ENCODE peak calls at places on chromosomes 2 and 18, in five cellular contexts. E is sigmoid colon, W is GM10248, C is tibial artery, Z is A549. O is an unnamed sample.

GRCh38 chr2:170434900-170435640 is 257.1 kb downstream of the MYO3B start:
- DNase-seq in E (no peak), W (peak), C (no peak), Z (no peak), O (no peak)

GRCh38 chr2:66239655-66240054 is 195.3 kb upstream of the MEIS1 start:
- DNase-seq in E (peak), W (no peak), C (no peak), Z (no peak), O (no peak)

GRCh38 chr2:234596696-234597575 is 100.1 kb upstream of the ARL4C start:
- DNase-seq in E (no peak), W (no peak), C (no peak), Z (no peak), O (no peak)

GRCh38 chr2:209556354-209556961 is 132.6 kb downstream of the MAP2 start:
- DNase-seq in E (no peak), W (peak), C (no peak), Z (peak), O (no peak)

GRCh38 chr2:55056024-55056521 is 5.8 kb upstream of the RTN4 start:
- DNase-seq in E (no peak), W (no peak), C (no peak), Z (peak), O (no peak)

GRCh38 chr2:148888003-148888501 is 13.0 kb downstream of the KIF5C start:
- DNase-seq in E (no peak), W (no peak), C (no peak), Z (no peak), O (peak)

GRCh38 chr18:25230658-25231326 is 121.2 kb downstream of the ZNF521 start:
- DNase-seq in E (peak), W (no peak), C (peak), Z (no peak), O (no peak)

GRCh38 chr2:30267161-30267568 is 35.8 kb downstream of the LBH start:
- DNase-seq in E (no peak), W (no peak), C (no peak), Z (no peak), O (no peak)

GRCh38 chr18:23188391-23188790 is 53.1 kb downstream of the CABLES1 start:
- DNase-seq in E (no peak), W (no peak), C (no peak), Z (no peak), O (no peak)

GRCh38 chr2:224498991-224499390 is 86.2 kb downstream of the CUL3 start:
- DNase-seq in E (no peak), W (no peak), C (no peak), Z (no peak), O (no peak)

GRCh38 chr2:229861431-229861830 is 60.4 kb downstream of the TRIP12 start:
- DNase-seq in E (no peak), W (no peak), C (no peak), Z (no peak), O (no peak)

GRCh38 chr2:134367915-134368911 is 114.3 kb downstream of the MGAT5 start:
- DNase-seq in E (no peak), W (no peak), C (peak), Z (no peak), O (no peak)

GRCh38 chr2:219060821-219061791 is at the start of gene IHH:
- DNase-seq in E (no peak), W (no peak), C (no peak), Z (no peak), O (peak)

GRCh38 chr18:79772108-79772864 is 25.5 kb upstream of the KCNG2 start:
- DNase-seq in E (peak), W (no peak), C (peak), Z (no peak), O (no peak)

GRCh38 chr18:36628435-36629094 is 200.2 kb downstream of the TPGS2 start:
- DNase-seq in E (no peak), W (no peak), C (no peak), Z (no peak), O (no peak)

GRCh38 chr2:43222472-43223146 is 3.8 kb downstream of the ZFP36L2 start:
- DNase-seq in E (no peak), W (no peak), C (no peak), Z (no peak), O (no peak)

GRCh38 chr2:216235896-216236295 is 126.7 kb downstream of the XRCC5 start:
- DNase-seq in E (no peak), W (no peak), C (no peak), Z (no peak), O (no peak)

GRCh38 chr2:24469148-24469547 is 21.9 kb upstream of the NCOA1 start:
- DNase-seq in E (no peak), W (no peak), C (no peak), Z (no peak), O (no peak)

GRCh38 chr2:38474833-38475566 is 97.9 kb upstream of the ATL2 start:
- DNase-seq in E (no peak), W (no peak), C (no peak), Z (no peak), O (no peak)

GRCh38 chr2:100417745-100418090 is 250 bp upstream of the CHST10 start:
- DNase-seq in E (no peak), W (no peak), C (no peak), Z (no peak), O (no peak)

GRCh38 chr18:27608742-27609141 is 423.6 kb upstream of the CHST9 start:
- DNase-seq in E (no peak), W (no peak), C (no peak), Z (no peak), O (no peak)

GRCh38 chr2:63903003-63903402 is 61.3 kb downstream of the UGP2 start:
- DNase-seq in E (no peak), W (peak), C (no peak), Z (no peak), O (no peak)

GRCh38 chr2:16487686-16488085 is 177.9 kb downstream of the CYRIA start:
- DNase-seq in E (no peak), W (no peak), C (no peak), Z (peak), O (no peak)
- TF ChIP-seq CTCF in E (no peak), W (no peak), C (peak), Z (peak), O (no peak)

DNA sequence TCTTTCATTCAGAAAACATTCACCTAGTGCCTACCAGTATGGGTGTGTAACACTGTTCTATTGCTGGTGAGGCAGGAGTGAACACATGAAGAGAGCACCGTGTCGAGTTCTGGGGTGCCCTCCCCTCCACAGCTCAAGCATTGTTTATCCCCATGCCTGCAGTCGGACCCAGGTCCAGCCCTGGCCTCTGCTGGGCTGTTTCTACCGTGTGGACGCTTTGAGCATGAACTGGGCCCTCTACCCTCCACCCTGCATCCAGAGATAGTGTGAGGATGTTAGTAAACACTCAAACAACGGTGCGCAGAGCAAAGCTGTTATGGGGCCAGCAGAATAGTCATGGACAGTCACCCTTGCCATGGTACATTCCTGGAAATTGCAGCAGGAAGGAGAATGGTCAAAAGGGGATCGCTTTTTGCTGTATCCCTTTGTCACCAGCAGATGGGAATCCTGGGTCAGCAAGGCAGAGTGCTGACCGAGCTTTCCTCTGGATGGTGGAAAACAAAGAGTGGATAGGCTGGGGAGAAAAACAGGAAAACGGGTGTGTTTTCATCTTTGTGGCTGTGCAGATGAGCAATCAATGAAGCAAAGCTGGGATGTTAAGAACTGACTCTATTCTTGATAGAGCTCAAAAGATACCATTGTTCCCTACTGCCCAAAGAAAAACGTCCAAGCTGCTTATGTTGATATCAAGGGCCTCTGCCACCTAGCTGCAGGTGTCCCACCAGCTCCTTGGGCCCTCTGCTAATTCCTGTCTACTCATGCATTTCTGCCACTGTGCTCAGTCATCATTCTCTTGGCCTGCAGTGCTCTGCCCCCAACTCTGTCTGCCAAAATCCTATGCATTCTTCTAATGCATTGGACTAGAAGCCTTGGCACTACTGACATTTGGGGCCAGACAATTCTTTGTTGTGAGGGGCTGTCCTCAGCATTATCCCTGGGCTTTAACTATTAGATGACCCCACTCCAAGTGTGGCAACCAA is 38.7 kb downstream of the REEP1 start:
- DNase-seq in E (no peak), W (no peak), C (no peak), Z (peak), O (no peak)
- TF ChIP-seq CTCF in E (no peak), W (no peak), C (no peak), Z (peak), O (no peak)

DNA sequence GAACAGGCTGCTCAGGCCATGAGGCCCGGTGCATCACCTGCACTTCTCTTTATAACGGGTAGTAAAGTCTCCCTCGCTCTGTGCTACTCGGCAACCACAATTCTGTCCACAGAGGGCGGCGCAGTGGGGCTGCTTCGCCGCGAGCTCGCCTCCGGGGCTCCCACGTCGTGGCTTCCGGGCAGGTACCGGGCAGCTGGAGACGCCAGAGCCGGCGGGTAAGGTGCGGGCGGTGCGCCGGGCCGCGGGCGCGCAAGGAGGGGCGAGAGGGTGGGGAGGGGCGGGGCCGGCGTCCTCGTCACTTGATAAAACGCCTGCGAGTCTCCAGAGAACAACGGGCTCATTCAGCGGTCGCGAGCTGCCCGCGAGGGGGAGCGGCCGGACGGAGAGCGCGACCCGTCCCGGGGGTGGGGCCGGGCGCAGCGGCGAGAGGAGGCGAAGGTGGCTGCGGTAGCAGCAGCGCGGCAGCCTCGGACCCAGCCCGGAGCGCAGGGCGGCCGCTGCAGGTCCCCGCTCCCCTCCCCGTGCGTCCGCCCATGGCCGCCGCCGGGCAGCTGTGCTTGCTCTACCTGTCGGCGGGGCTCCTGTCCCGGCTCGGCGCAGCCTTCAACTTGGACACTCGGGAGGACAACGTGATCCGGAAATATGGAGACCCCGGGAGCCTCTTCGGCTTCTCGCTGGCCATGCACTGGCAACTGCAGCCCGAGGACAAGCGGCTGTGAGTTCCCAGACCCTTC is at the start of gene ITGA6:
- DNase-seq in E (no peak), W (peak), C (peak), Z (peak), O (peak)
- TF ChIP-seq CTCF in E (no peak), W (peak), C (no peak), Z (no peak), O (no peak)

GRCh38 chr2:59462418-59463197 is 1090.8 kb downstream of the BCL11A start:
- DNase-seq in E (no peak), W (no peak), C (no peak), Z (no peak), O (no peak)
- TF ChIP-seq CTCF in E (no peak), W (no peak), C (no peak), Z (no peak), O (no peak)

GRCh38 chr18:58998421-58999203 is 133.9 kb downstream of the ZNF532 start:
- DNase-seq in E (no peak), W (no peak), C (peak), Z (no peak), O (no peak)
- TF ChIP-seq CTCF in E (no peak), W (no peak), C (peak), Z (no peak), O (no peak)

GRCh38 chr2:227545990-227546389 is 52.7 kb upstream of the SCYGR2 start:
- DNase-seq in E (no peak), W (no peak), C (no peak), Z (no peak), O (no peak)
- TF ChIP-seq CTCF in E (no peak), W (no peak), C (no peak), Z (no peak), O (no peak)